ENCODE peak calls at places on chromosomes 5 and 9, in eight cellular contexts. M, Q, K, Z, A, Y, H and R are unnamed samples.

GRCh38 chr5:116779846-116780245 is 205.2 kb upstream of the SEMA6A start:
- DNase-seq in Q (no peak), A (no peak), K (no peak), H (no peak), Z (no peak), Y (no peak), M (no peak), R (no peak)

GRCh38 chr5:81852277-81853004 is 101.5 kb upstream of the SSBP2 start:
- DNase-seq in Z (no peak), H (no peak), Q (peak; percentile 38), M (no peak), Y (peak; percentile 61), A (peak; percentile 36), K (peak; percentile 22), R (no peak)

GRCh38 chr5:400282-401215 is 42.4 kb upstream of the EXOC3 start:
- DNase-seq in Y (no peak), Q (peak; percentile 55), H (no peak), K (peak; percentile 13), A (no peak), Z (peak; percentile 50), M (no peak), R (no peak)

GRCh38 chr5:68652507-68652906 is 437.0 kb downstream of the PIK3R1 start:
- DNase-seq in Y (no peak), K (peak; percentile 40), Q (peak; percentile 74), M (no peak), Z (no peak), A (peak; percentile 77), H (no peak), R (no peak)

GRCh38 chr9:94860678-94861588 is 134.4 kb downstream of the AOPEP start:
- DNase-seq in K (peak; percentile 42), A (no peak), H (no peak), Z (peak; percentile 91), M (no peak), Q (no peak), Y (no peak), R (no peak)

GRCh38 chr5:55817030-55817429 is 34.1 kb upstream of the IL31RA start:
- DNase-seq in A (no peak), M (no peak), K (no peak), H (no peak), Q (no peak), Z (no peak), Y (no peak), R (no peak)

GRCh38 chr5:56195016-56195415 is 38.1 kb downstream of the ANKRD55 start:
- DNase-seq in A (no peak), Z (no peak), K (no peak), Y (no peak), H (no peak), M (no peak), Q (no peak), R (no peak)

GRCh38 chr5:134510970-134511795 is 14.3 kb upstream of the JADE2 start:
- DNase-seq in Y (peak; percentile 44), M (no peak), K (no peak), A (no peak), Q (no peak), H (no peak), Z (peak; percentile 68), R (no peak)

GRCh38 chr5:151591144-151591819 is at the start of gene FAT2:
- DNase-seq in Y (peak; percentile 80), H (no peak), Q (no peak), Z (no peak), A (no peak), M (no peak), K (no peak), R (no peak)

GRCh38 chr9:114047717-114048116 is 30.4 kb downstream of the AMBP start:
- DNase-seq in Q (no peak), M (no peak), K (peak; percentile 38), Z (peak; percentile 31), A (no peak), Y (peak; percentile 54), H (no peak), R (peak; percentile 55)

GRCh38 chr5:139639619-139640431 is 8.3 kb upstream of the CXXC5 start:
- DNase-seq in H (no peak), K (peak; percentile 18), Q (no peak), Z (peak; percentile 53), Y (no peak), M (no peak), A (peak; percentile 23), R (no peak)